ENCODE peak calls at places on chromosomes 3 and 15, in nine cellular contexts. W, R, P, Z, D, F, H, V and N are unnamed samples.
A peak's percentile ranks its signal among the peaks of the same experiment; 100 is the strongest.

GRCh38 chr15:40108061-40108854 is 421 bp downstream of the BMF start:
- DNase-seq in D (peak; percentile 5), Z (no peak), V (peak; percentile 32), R (peak; percentile 20), W (no peak), H (peak; percentile 55), F (no peak), P (no peak), N (no peak)

GRCh38 chr15:100559330-100559729 is 30.6 kb upstream of the CERS3 start:
- DNase-seq in Z (no peak), F (no peak), W (no peak), V (no peak), D (no peak), P (no peak), R (peak; percentile 81), H (no peak), N (no peak)

GRCh38 chr3:38479431-38480092 is 16.6 kb upstream of the EXOG start:
- DNase-seq in F (peak; percentile 50), P (peak; percentile 45), V (no peak), D (peak; percentile 20), W (peak; percentile 50), H (peak; percentile 68), Z (peak; percentile 29), R (peak; percentile 50), N (peak; percentile 30)

GRCh38 chr3:184460276-184460675 is 80.4 kb downstream of the CHRD start:
- DNase-seq in D (no peak), R (no peak), Z (no peak), F (no peak), W (no peak), V (no peak), P (no peak), H (no peak), N (no peak)

GRCh38 chr3:110246796-110247369 is 824.7 kb upstream of the NECTIN3 start:
- DNase-seq in R (peak; percentile 30), Z (no peak), D (no peak), F (no peak), P (no peak), V (no peak), W (no peak), H (no peak), N (no peak)

GRCh38 chr3:141740349-141740748 is 2.3 kb downstream of the RNF7 start:
- DNase-seq in H (no peak), D (no peak), F (no peak), W (no peak), R (no peak), Z (no peak), V (no peak), P (peak; percentile 33), N (no peak)

GRCh38 chr3:95120921-95121320 is 1058.1 kb downstream of the NSUN3 start:
- DNase-seq in P (no peak), V (no peak), H (no peak), Z (no peak), F (no peak), W (no peak), D (no peak), R (peak; percentile 23), N (no peak)

GRCh38 chr15:50066202-50066601 is 52.8 kb downstream of the ATP8B4 start:
- DNase-seq in F (no peak), V (no peak), Z (no peak), R (no peak), H (peak; percentile 44), P (no peak), W (no peak), D (peak; percentile 24), N (no peak)

GRCh38 chr15:41919954-41920538 is 26.2 kb upstream of the SPTBN5 start:
- DNase-seq in V (no peak), H (no peak), Z (no peak), D (no peak), W (no peak), R (peak; percentile 95), P (no peak), F (no peak), N (no peak)

GRCh38 chr3:159711560-159712333 is 276.9 kb upstream of the IL12A start:
- DNase-seq in Z (no peak), R (peak; percentile 96), F (no peak), V (no peak), P (no peak), H (peak; percentile 92), W (peak; percentile 15), D (peak; percentile 77), N (no peak)

GRCh38 chr15:66098019-66098363 is 155.6 kb downstream of the MEGF11 start:
- DNase-seq in W (no peak), F (peak; percentile 5), H (no peak), P (no peak), R (no peak), V (no peak), Z (no peak), D (no peak), N (no peak)

GRCh38 chr15:74873756-74874424 is 725 bp upstream of the SCAMP2 start:
- DNase-seq in R (peak; percentile 33), W (no peak), H (peak; percentile 29), F (no peak), D (no peak), Z (no peak), P (peak; percentile 27), V (no peak), N (no peak)